ENCODE peak calls at places on chromosomes 5 and 9, in nine cellular contexts. O, E, I, Q, U, C, B, S and N are unnamed samples.

GRCh38 chr5:10583663-10584572 is 20.0 kb downstream of the ANKRD33B start:
- DNase-seq in U (no peak), E (no peak), C (no peak), B (no peak), I (no peak), O (no peak), S (no peak), Q (no peak), N (no peak)

GRCh38 chr9:133710661-133711427 is 27.3 kb downstream of the SARDH start:
- DNase-seq in U (peak), O (no peak), Q (peak), B (no peak), S (no peak), E (no peak), I (no peak), C (no peak), N (no peak)

GRCh38 chr9:137433916-137434431 is 7.2 kb downstream of the ENTPD8 start:
- DNase-seq in O (no peak), E (no peak), B (no peak), C (no peak), Q (peak), U (peak), I (no peak), S (no peak), N (no peak)

GRCh38 chr9:26326473-26327044 is 566.0 kb downstream of the CAAP1 start:
- DNase-seq in U (no peak), C (peak), I (no peak), B (peak), E (peak), Q (no peak), S (peak), O (no peak), N (no peak)

GRCh38 chr5:143355710-143356109 is 47.8 kb downstream of the NR3C1 start:
- DNase-seq in S (peak), Q (peak), E (peak), I (no peak), C (peak), B (peak), O (peak), U (peak), N (peak)

GRCh38 chr9:130824079-130824478 is 11.0 kb upstream of the ABL1 start:
- DNase-seq in E (no peak), Q (no peak), C (no peak), U (no peak), O (no peak), S (no peak), B (no peak), I (no peak), N (no peak)

GRCh38 chr5:149995385-149996085 is 4.9 kb downstream of the TIGD6 start:
- DNase-seq in O (no peak), C (no peak), U (no peak), Q (no peak), B (peak), S (no peak), E (no peak), I (no peak), N (no peak)

GRCh38 chr5:58013542-58014258 is 446.2 kb downstream of the PLK2 start:
- DNase-seq in S (no peak), E (no peak), I (no peak), C (no peak), B (no peak), Q (no peak), O (no peak), U (no peak), N (no peak)

GRCh38 chr9:76366275-76366674 is 28.0 kb downstream of the RFK start:
- DNase-seq in U (no peak), Q (no peak), E (no peak), I (no peak), S (no peak), O (no peak), C (no peak), B (no peak), N (no peak)

GRCh38 chr5:131423056-131423455 is 159.2 kb downstream of the CDC42SE2 start:
- DNase-seq in Q (no peak), E (no peak), B (no peak), U (no peak), S (peak), O (peak), I (no peak), C (no peak), N (no peak)

GRCh38 chr9:77305622-77306365 is 128.5 kb downstream of the VPS13A start:
- DNase-seq in S (no peak), Q (no peak), U (no peak), E (no peak), B (peak), I (no peak), O (no peak), C (no peak), N (no peak)

GRCh38 chr9:37800631-37801286 is at the start of gene DCAF10:
- DNase-seq in Q (peak), U (peak), S (peak), O (peak), I (peak), E (peak), C (peak), B (peak), N (peak)
- TF ChIP-seq POLR2A in Q (peak), U (peak), S (peak), O (peak), I (peak), E (peak), C (peak), B (peak), N (peak)

DNA sequence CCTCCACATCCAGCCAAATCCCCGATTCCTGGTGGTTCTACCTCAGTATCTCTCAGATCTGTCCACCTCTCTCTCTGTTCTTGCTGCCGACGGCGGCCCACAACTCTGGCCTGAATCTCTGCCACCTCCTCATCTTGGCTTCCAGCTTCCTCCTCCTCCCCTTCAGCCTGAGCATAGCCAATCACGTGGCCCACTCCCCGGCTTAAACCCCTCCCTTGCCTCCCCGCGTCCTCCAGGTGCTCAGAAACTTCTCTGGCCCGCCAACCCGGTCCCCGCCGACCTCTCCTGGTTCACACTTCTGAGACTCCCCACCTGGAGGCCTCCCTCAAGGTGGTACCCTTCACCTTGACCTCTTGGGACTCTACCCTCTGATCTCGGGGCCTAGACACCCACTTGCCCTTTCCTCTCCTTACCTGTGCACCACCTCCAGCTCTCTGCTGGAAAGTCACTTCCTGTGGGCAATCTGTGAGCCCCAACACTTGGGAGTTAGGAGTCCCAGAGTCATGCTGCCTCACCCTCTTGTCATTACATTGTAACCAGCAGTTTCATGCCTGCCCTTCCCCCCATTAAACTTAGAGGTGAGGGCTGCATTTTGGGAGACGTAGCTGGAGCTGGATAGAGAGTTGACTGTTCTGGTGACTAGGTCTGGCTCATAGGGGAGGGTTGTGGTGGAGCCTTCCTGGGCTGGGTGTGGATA is 4.5 kb upstream of the SET start:
- DNase-seq in S (peak), C (peak), B (peak), E (peak), U (peak), O (peak), Q (peak), I (peak), N (peak)
- TF ChIP-seq POLR2A in S (peak), C (peak), B (peak), E (peak), U (no peak), O (peak), Q (peak), I (peak), N (peak)

DNA sequence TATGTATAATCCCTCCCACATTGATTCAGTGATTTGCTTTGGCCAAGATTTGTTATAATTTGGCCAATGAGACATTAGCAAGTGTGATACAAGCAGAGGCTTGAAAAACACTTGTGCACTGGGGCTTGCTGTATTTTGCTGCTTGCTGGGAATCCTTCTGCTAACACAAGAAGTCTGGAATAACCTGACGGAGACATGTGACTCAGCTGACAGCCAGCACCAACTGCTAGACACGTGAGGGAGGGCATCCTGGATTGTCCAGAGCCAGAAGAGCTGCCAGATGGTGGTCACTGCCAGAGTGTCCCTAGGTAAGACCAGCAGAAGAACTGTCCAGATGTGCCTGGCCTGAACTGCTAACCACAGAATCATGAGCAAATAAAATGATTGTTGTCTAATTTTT is 51.1 kb upstream of the TCF7 start:
- DNase-seq in I (no peak), E (no peak), C (no peak), O (no peak), U (no peak), S (no peak), B (no peak), Q (no peak), N (no peak)
- TF ChIP-seq POLR2A in I (no peak), E (no peak), C (no peak), O (no peak), U (no peak), S (no peak), B (no peak), Q (no peak), N (no peak)

GRCh38 chr9:114100536-114100935 is 1.4 kb upstream of the KIF12 start:
- DNase-seq in U (no peak), S (no peak), C (no peak), Q (no peak), O (no peak), B (no peak), I (no peak), E (no peak), N (no peak)

GRCh38 chr9:114098021-114098659 is 952 bp downstream of the KIF12 start:
- DNase-seq in O (no peak), Q (no peak), E (peak), C (peak), B (peak), I (no peak), S (peak), U (peak), N (peak)

GRCh38 chr9:114099523-114100270 is 605 bp upstream of the KIF12 start:
- DNase-seq in O (no peak), I (no peak), B (no peak), S (no peak), U (no peak), C (no peak), E (no peak), Q (no peak), N (no peak)

GRCh38 chr9:114097613-114098020 is 1.5 kb downstream of the KIF12 start:
- DNase-seq in C (no peak), O (no peak), I (no peak), Q (no peak), S (no peak), E (peak), U (peak), B (no peak), N (no peak)

DNA sequence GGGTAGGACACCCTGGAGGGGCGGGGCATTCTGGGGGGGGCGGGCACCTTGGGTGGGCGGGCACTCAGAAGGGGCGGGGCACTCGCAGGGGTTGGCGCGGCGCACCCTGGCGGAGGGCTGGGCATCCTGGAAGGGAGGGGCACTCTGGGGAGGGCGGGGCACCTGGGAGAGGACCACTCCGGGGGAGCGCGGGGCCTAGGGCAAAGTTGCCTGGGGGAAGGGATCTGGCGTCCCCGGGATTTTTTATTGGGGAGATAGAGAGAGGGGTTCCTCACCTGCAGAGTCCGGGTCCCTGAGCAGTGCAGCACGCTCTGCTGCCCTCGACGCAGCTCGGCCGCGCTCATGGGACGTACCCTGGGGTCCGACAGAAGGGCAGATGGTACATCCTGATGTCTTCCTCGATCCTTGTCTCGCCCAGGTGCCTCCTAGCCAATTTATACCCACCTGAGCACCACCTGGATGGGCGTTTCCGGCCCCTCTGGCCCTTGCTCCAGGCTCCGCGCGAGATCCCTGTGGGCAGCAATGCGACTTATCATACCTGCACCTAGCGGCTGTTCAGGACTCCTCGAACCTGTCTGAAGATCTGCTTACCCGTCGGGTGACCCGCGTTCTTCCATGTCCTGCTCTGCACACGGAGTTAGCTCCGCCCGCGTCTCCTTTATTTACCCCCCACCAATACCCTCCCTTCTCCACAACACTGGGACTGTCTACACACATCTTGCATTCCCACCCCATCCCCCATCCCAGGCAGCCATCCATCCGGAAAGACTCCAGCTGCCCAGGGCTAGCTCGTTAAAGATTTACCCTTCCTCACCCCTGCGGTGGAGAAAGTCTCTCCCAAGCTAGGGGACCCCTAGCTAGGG is at the start of gene KIF12:
- DNase-seq in B (peak), O (no peak), U (peak), I (no peak), C (peak), S (peak), Q (peak), E (peak), N (peak)
- TF ChIP-seq POLR2A in B (no peak), O (no peak), U (no peak), I (no peak), C (no peak), S (no peak), Q (no peak), E (no peak), N (no peak)

GRCh38 chr5:139637438-139638089 is 10.6 kb upstream of the CXXC5 start:
- DNase-seq in E (peak), Q (peak), U (peak), B (peak), C (no peak), O (peak), I (peak), S (no peak), N (peak)
- TF ChIP-seq POLR2A in E (peak), Q (peak), U (peak), B (peak), C (no peak), O (peak), I (no peak), S (no peak), N (no peak)

DNA sequence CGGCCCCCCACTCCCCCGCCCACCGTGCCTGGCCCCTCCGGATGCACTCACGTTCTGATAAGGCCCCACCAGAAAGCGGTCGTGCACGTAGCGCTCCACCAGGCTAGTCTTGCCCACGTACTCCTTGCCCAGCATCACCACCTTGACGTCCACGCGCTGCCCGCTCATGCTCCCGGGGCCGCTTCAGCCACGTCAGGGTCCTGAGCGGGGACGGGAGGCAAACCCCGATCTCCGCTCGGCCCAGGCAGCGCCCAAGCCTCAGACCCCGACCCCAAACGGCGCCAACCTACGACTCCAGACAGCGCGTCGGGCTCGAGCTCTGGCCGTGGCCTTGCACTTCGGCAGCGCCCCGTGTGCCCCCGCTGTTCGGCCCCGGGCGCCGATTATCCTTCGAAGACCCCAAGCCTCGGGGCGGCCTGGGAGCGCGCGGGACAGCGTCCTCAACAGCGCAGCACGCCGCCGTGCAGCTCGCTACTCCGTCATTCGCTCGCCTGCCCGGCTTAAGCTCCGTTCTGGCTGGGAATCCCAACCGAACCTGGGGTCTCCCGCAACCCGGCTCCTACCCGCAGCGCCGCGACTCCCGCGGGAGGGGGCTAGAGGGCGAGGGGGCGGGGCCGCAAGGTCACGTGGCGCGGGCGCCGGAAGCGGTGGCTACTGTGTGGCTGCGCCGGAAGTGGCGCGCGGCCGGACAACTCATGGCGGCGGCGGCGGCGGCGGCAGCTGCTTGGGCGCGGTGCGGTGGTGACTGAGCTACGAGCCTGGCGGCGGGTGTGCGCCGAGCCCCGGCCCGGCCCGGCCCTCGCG is at the start of the genes PRELID1 and RAB24:
- DNase-seq in I (peak), U (peak), S (peak), B (peak), O (peak), C (no peak), Q (peak), E (peak), N (peak)
- TF ChIP-seq POLR2A in I (peak), U (peak), S (peak), B (peak), O (peak), C (peak), Q (peak), E (peak), N (peak)

DNA sequence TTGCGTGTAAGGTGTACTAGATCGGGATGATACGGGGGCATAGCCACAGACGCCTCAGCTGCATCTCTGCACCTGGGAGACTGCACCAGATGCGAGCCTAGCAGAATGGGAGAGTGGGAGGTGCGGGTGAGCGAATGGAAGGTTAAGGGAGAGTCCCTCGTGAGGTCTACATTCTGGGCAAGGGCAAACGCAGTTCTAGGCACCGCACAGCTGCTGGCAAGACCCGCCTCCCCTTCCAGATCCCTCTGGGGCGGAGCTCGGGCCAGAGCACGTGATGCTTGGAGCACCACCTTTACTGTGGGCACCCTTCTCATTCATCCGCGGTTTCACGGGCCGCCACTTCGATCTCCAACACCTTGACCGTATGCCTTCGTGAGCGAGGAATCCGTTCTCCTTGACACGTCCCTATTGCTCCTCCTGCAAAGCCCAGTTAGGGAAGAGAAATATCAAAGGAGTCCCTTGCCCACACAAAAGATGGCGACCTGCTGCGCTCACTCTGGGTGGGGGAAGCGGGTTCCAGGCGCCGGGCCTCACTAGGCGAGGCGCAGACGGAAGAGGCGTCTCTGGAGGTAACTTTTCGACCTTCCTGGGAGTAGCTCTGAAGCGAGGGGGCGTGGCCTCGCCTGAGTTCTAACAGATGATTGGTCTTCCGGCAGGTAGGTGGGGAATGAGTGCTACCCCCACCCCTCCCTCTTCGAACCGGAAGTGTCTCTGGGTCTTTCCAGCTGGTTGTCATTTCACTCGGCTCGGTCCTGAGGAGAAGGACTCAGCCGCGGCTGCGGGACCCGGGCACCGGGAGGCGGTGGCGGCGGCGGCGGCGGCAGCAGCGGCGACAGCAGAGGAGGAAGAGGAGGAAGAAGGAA is at the start of gene CPEB4:
- DNase-seq in O (peak), B (peak), C (peak), S (peak), E (peak), I (peak), U (peak), Q (peak), N (peak)
- TF ChIP-seq POLR2A in O (peak), B (peak), C (no peak), S (peak), E (peak), I (peak), U (peak), Q (peak), N (peak)

DNA sequence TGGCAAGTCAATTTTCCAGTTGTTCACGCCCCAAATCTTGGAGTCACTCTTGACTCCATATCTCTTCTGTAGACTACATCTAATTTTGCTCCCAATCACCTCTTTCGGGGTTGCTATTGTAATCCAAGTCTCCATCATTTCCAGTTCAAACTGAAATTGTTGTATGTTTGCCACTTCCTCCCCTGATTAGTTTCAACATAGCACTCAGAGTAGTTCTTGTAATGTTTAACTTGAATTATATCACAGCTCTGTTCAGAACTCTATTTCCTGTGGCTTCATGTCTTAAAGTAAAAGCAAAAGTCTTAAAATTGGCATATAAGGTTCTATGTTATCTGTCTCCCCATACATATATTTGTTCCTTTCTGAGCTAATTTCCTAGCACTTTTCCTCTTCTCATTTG is 348.5 kb upstream of the RIOK2 start:
- DNase-seq in I (no peak), O (no peak), S (no peak), Q (no peak), C (no peak), E (no peak), B (no peak), U (no peak), N (no peak)
- TF ChIP-seq POLR2A in I (no peak), O (no peak), S (no peak), Q (no peak), C (no peak), E (no peak), B (no peak), U (no peak), N (no peak)